ENCODE peak calls at places on chromosomes 6 and 20, in ten cellular contexts. I is stomach, R is sigmoid colon, P is SK-N-SH, Q is transverse colon, X is HepG2, V is K562, H is H1, M is esophagus muscularis mucosa, T is suprapubic skin. N is an unnamed sample.

GRCh38 chr6:1686117-1687098 is 76.7 kb downstream of the FOXC1 start:
- DNase-seq in H (no peak), X (no peak), T (no peak), R (no peak), M (no peak), V (no peak), Q (no peak), P (peak; percentile 58), I (peak; percentile 36), N (no peak)

GRCh38 chr6:146753306-146753705 is 154.5 kb downstream of the ADGB start:
- DNase-seq in P (no peak), Q (no peak), T (no peak), V (no peak), M (no peak), H (no peak), I (no peak), X (no peak), R (no peak), N (no peak)

GRCh38 chr20:20024942-20025341 is 7.8 kb downstream of the NAA20 start:
- DNase-seq in T (no peak), P (no peak), M (no peak), I (no peak), Q (no peak), X (no peak), H (no peak), V (no peak), R (no peak), N (no peak)

GRCh38 chr20:31475472-31476312 is 604 bp downstream of the REM1 start:
- DNase-seq in M (no peak), T (no peak), Q (no peak), X (no peak), R (no peak), H (no peak), I (no peak), V (no peak), P (no peak), N (no peak)

GRCh38 chr6:11128608-11129007 is 17.1 kb upstream of the ERVFRD-1 start:
- DNase-seq in X (no peak), Q (no peak), M (no peak), R (no peak), I (no peak), V (no peak), H (no peak), T (no peak), P (no peak), N (no peak)

GRCh38 chr6:23424584-23424983 is 701.4 kb upstream of the NRSN1 start:
- DNase-seq in M (no peak), H (no peak), X (no peak), R (no peak), I (no peak), T (no peak), V (no peak), P (no peak), Q (no peak), N (no peak)

GRCh38 chr20:35954907-35955251 is 577 bp upstream of the SCAND1 start:
- DNase-seq in X (peak; percentile 58), T (no peak), Q (no peak), H (no peak), V (no peak), I (no peak), M (no peak), P (no peak), R (no peak), N (no peak)

GRCh38 chr20:36199293-36200257 is 36.7 kb upstream of the AAR2 start:
- DNase-seq in I (peak; percentile 84), Q (peak; percentile 84), H (peak; percentile 53), X (peak; percentile 83), M (peak; percentile 95), T (peak; percentile 88), V (peak; percentile 83), P (peak; percentile 86), R (peak; percentile 87), N (no peak)

GRCh38 chr6:91486200-91486599 is 899.3 kb upstream of the MAP3K7 start:
- DNase-seq in I (no peak), V (no peak), Q (no peak), X (no peak), P (no peak), T (no peak), R (no peak), H (no peak), M (no peak), N (no peak)

GRCh38 chr20:19880256-19881079 is 122.4 kb downstream of the RIN2 start:
- DNase-seq in T (no peak), V (no peak), Q (no peak), P (no peak), M (no peak), H (no peak), I (no peak), R (no peak), X (peak; percentile 88), N (no peak)

GRCh38 chr6:166415306-166415705 is 32.6 kb upstream of the MPC1 start:
- DNase-seq in T (no peak), V (no peak), P (no peak), H (no peak), Q (peak; percentile 33), M (no peak), X (no peak), R (no peak), I (no peak), N (no peak)

GRCh38 chr6:156427345-156427744 is 349.8 kb upstream of the ARID1B start:
- DNase-seq in M (no peak), R (no peak), H (no peak), T (no peak), X (no peak), I (no peak), P (no peak), Q (peak; percentile 18), V (no peak), N (peak; percentile 27)

DNA sequence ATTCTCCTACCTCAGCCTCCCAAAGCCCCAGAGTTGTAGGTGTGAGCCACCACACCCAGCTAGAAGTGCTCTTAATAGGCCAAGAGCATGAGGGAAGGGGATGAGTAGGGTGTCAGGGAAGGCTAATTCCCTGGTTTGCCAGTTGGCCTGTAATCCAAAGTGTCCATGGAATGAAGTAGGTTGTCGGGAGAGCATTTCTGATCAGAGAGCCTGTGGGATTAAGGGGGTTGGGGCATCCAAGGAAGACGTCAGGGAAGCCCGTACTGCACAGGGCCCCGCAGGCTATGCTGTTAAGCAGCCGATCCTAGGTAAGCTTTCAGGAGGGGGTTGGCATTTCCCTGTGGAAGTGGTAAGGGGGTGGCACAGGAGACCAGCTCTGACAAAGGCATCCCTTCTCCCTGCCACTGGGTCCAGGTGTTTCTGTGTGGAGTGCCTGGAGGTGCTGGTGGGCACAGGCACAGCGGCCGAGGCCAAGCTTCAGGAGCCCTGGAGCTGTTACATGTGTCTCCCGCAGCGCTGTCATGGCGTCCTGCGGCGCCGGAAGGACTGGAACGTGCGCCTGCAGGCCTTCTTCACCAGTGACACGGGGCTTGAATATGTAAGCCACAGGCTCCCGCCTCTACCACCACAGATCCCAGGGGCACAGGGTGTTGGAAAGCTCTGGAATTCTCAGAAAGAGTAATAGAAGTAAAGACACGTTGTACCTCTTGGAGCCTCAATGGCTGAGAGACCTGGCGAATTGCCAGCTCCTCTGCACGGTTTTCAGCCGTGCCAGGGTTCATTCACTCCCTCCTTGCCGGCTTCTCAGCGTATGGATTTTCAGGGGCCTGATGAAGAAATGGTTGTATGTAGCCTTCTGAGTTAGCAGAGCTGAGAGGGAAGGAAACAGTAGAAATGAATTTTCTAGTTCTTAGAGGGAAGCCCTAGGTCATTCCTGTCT is 21.4 kb upstream of the MAPRE1 start:
- DNase-seq in P (no peak), X (no peak), T (no peak), V (no peak), I (no peak), Q (no peak), R (no peak), H (no peak), M (no peak), N (no peak)
- TF ChIP-seq POLR2AphosphoS5 in P (no peak), X (no peak), T (no peak), V (no peak), I (no peak), Q (no peak), R (no peak), H (peak; percentile 57), M (no peak), N (no peak)

DNA sequence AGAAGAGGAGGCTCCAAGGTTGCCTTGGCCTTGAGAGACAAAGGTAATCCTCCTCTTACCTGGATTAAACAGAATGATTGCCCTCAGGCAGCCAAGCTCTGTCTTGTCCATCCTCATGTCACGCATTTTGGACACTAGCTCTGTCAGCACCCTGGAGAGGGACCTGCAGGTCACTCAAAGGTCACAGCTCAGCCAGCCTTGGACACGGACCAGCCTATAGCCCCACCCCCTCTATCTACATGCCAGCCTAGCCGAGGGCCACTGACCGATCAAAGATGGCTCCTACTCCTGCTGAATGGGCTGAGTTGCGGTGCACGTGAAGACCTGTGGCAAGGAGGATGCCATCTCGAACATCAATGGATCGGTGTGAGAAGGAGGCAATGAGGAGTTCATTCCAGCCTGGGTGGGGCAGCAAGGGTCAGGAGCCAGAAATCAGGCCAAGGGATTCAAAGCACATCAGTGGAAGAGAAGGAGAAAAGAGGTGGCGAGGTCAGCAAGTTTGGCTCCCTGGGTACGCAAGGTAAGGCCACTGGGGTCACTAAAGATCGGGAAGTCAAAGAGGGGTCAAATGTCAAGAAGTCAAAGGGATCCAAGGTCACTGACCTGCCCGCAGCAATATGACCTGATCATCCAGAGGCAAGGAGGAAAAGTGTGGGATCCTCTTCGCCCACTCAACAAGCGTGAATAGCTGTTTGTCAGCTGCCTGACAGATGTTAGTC is 3.2 kb upstream of the COL11A2 start:
- DNase-seq in H (no peak), R (no peak), M (no peak), T (no peak), I (no peak), P (no peak), V (peak; percentile 59), Q (no peak), X (no peak), N (no peak)
- TF ChIP-seq EP300 in H (no peak), R (no peak), M (no peak), T (no peak), I (no peak), P (no peak), V (no peak), Q (no peak), X (no peak), N (no peak)

GRCh38 chr6:104483225-104483834 is 376.4 kb downstream of the HACE1 start:
- DNase-seq in V (peak; percentile 20), R (no peak), X (peak; percentile 7), T (no peak), M (no peak), Q (no peak), P (peak; percentile 37), H (no peak), I (no peak), N (no peak)
- H3K4me3 ChIP-seq in V (no peak overlapping the region), R (no peak overlapping the region), X (no peak overlapping the region), T (no peak overlapping the region), M (no peak overlapping the region), Q (no peak overlapping the region), P (no peak overlapping the region), H (no peak overlapping the region), I (no peak overlapping the region), N (no peak overlapping the region)

DNA sequence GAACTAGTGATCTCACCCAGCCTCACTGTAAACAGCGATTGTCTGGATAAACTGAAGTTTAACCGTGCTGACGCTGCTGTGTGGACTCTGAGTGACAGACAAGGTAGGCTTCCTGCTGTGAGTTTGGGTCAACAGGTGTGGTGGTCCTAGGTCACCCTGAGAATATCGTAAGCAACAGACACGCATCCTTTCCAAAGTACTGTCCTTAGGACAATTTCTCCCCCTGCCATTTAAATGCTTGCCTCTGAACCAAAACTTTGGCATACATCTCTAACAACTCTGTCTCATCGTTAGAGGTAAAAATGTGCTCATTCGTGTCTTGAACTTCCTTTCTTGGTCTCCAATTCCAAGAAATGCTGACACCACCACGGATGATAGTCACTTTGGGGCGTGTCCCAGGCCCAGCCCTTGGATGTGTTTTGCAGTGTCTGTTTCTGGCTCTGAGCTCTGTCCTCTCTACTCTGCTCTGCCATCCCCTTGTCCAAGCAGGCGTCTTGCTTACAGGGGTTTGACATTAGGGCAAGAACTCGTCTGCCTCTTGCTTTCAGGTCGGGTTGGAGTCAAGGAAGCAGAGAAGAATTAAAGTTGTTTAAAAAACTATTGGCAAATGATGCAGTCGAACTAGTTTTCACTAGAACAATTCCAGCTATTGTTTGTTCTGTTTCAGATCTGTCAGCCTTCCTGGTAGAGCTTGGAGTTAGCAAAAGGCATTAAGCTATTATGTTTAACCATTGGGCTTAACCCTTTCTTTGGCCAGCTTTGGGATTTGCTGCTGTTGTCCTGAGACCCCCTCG is 95.6 kb downstream of the EYA2 start:
- DNase-seq in T (no peak), R (no peak), X (no peak), H (no peak), M (no peak), Q (peak; percentile 14), V (peak; percentile 81), P (no peak), I (no peak), N (no peak)
- TF ChIP-seq POLR2AphosphoS5 in T (no peak), R (no peak), X (no peak), H (no peak), M (peak; percentile 28), Q (no peak), V (no peak), P (no peak), I (peak; percentile 26), N (no peak)

N was measured in upper lobe of left lung.